ENCODE peak calls at places on chromosomes 7 and 10, in five cellular contexts. Y is spleen, I is right lobe of liver, F is heart left ventricle, A is transverse colon. L is an unnamed sample. For H3K36me3, the result is how much of the 10 kb centered on the place peaks cover.

GRCh38 chr10:23442936-23443335 is 4.1 kb downstream of the OTUD1 start:
- DNase-seq in Y (no peak), I (no peak), F (no peak), A (no peak), L (no peak)

GRCh38 chr7:18895456-18895855 is 222.0 kb downstream of the TWIST1 start:
- DNase-seq in Y (no peak), I (no peak), F (no peak), A (no peak), L (no peak)

GRCh38 chr7:140702774-140703173 is 6.3 kb downstream of the NDUFB2 start:
- DNase-seq in Y (no peak), I (no peak), F (no peak), A (no peak), L (no peak)

GRCh38 chr10:97584060-97584797 is at the start of gene HOGA1:
- DNase-seq in Y (peak), I (peak), F (peak), A (no peak), L (peak)

GRCh38 chr7:1638113-1638726 is 31.9 kb upstream of the ELFN1 start:
- DNase-seq in Y (no peak), I (no peak), F (no peak), A (no peak), L (peak)

GRCh38 chr7:139583826-139584553 is 60.5 kb downstream of the CLEC2L start:
- DNase-seq in Y (peak), I (no peak), F (no peak), A (no peak), L (no peak)

GRCh38 chr7:27147211-27148030 is at the start of gene HOXA6:
- DNase-seq in Y (peak), I (no peak), F (no peak), A (peak), L (peak)

GRCh38 chr7:157056246-157056645 is 45.8 kb upstream of the MNX1 start:
- DNase-seq in Y (no peak), I (no peak), F (no peak), A (no peak), L (peak)

GRCh38 chr10:124341768-124342135 is 77.0 kb downstream of the OAT start:
- DNase-seq in Y (peak), I (no peak), F (no peak), A (no peak), L (no peak)

DNA sequence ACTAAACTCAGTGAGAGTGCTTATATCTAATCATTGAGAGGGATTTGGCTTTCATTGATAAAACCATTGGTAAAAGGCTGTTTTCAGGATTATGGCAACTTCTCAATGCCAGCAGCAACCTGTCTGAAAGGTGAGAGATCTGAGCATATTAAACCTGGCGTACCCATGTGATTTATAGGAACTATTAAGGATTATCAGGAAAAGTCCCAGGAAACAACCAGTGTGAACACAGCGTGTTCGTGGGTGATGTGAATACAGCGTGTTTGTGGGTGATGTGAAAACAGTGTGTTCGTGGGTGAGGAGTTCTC is 65.8 kb downstream of the PDIA4 start:
- DNase-seq in Y (no peak), I (no peak), F (no peak), A (no peak), L (no peak)
- H3K4me3 ChIP-seq in Y (peak), I (peak), F (peak), A (peak), L (peak)

GRCh38 chr7:75050501-75050900 is 23.1 kb downstream of the RCC1L start:
- DNase-seq in Y (no peak), I (no peak), F (no peak), A (no peak), L (no peak)
- H3K36me3 ChIP-seq in Y (half or more), I (under half), F (under half), A (under half), L (under half)

GRCh38 chr7:104700336-104700735 is 313.7 kb upstream of the KMT2E start:
- DNase-seq in Y (no peak), I (no peak), F (no peak), A (no peak), L (no peak)
- H3K4me3 ChIP-seq in Y (no peak), I (no peak), F (no peak), A (no peak), L (no peak)

GRCh38 chr10:28560617-28561016 is 27.7 kb downstream of the WAC start:
- DNase-seq in Y (no peak), I (no peak), F (no peak), A (no peak), L (no peak)
- H3K36me3 ChIP-seq in Y (under half), I (under half), F (under half), A (under half), L (under half)